ENCODE peak calls at places on chromosomes 12 and 14, in nine cellular contexts. O is endothelial cell of umbilical vein; C is transverse colon; W is HFF-Myc; T is CD8-positive, alpha-beta T cell; S is fibroblast of lung; V is HL-60; F is progenitor cell of endocrine pancreas; G is brain microvascular endothelial cell. L is an unnamed sample.

GRCh38 chr14:73394317-73394716 is 64.0 kb downstream of the NUMB start:
- DNase-seq in V (no peak), G (no peak), F (no peak), O (no peak), S (no peak), C (no peak), T (no peak), W (no peak), L (no peak)

GRCh38 chr12:70660620-70661219 is 23.5 kb upstream of the PTPRB start:
- DNase-seq in G (peak; percentile 94), S (peak; percentile 37), O (peak; percentile 57), V (no peak), W (peak; percentile 74), T (no peak), F (no peak), C (no peak), L (peak; percentile 59)

GRCh38 chr12:46219892-46220655 is 48.8 kb downstream of the SLC38A1 start:
- DNase-seq in F (no peak), C (peak; percentile 18), W (peak; percentile 35), S (peak; percentile 48), V (peak; percentile 25), G (peak; percentile 57), T (peak; percentile 68), O (peak; percentile 82), L (peak; percentile 36)

GRCh38 chr14:91963465-91963864 is 16.0 kb upstream of the FBLN5 start:
- DNase-seq in T (no peak), W (no peak), S (peak; percentile 90), O (no peak), G (peak; percentile 40), V (no peak), F (no peak), C (no peak), L (no peak)

GRCh38 chr12:22318122-22318737 is 16.3 kb downstream of the ST8SIA1 start:
- DNase-seq in V (peak; percentile 28), T (no peak), F (no peak), G (peak; percentile 40), S (no peak), C (no peak), O (no peak), W (no peak), L (no peak)

GRCh38 chr14:102708494-102708893 is 68.8 kb upstream of the TRAF3 start:
- DNase-seq in C (no peak), O (no peak), S (no peak), F (no peak), V (no peak), G (no peak), W (no peak), T (no peak), L (no peak)

GRCh38 chr12:53096089-53096741 is 1.3 kb upstream of the IGFBP6 start:
- DNase-seq in S (peak; percentile 79), V (no peak), O (no peak), F (no peak), C (peak; percentile 47), T (no peak), G (peak; percentile 10), W (no peak), L (peak; percentile 29)

GRCh38 chr14:90535556-90535930 is 138.7 kb downstream of the CALM1 start:
- DNase-seq in S (no peak), F (no peak), O (no peak), T (no peak), G (no peak), C (no peak), V (no peak), W (no peak), L (no peak)

GRCh38 chr14:100651999-100652508 is 64.8 kb upstream of the BEGAIN start:
- DNase-seq in T (no peak), F (no peak), V (no peak), S (peak; percentile 69), G (no peak), O (no peak), W (no peak), C (no peak), L (no peak)

GRCh38 chr14:47278233-47278842 is 397.1 kb downstream of the MDGA2 start:
- DNase-seq in S (peak; percentile 2), G (peak; percentile 45), F (peak; percentile 27), O (peak; percentile 64), C (peak; percentile 41), W (no peak), T (no peak), V (peak; percentile 49), L (no peak)

GRCh38 chr12:32501835-32502333 is 102.5 kb downstream of the FGD4 start:
- DNase-seq in W (peak; percentile 91), S (peak; percentile 91), G (peak; percentile 58), C (no peak), O (peak; percentile 59), F (peak; percentile 77), T (no peak), V (no peak), L (no peak)

GRCh38 chr12:107134558-107134957 is 41.2 kb upstream of the CRY1 start:
- DNase-seq in C (no peak), S (no peak), W (peak; percentile 6), T (no peak), O (no peak), F (no peak), V (peak; percentile 50), G (no peak), L (no peak)

GRCh38 chr12:133057446-133057845 is 20.1 kb downstream of the ZNF84 start:
- DNase-seq in O (no peak), V (no peak), G (no peak), S (peak; percentile 25), C (no peak), F (no peak), T (no peak), W (no peak), L (no peak)

GRCh38 chr14:73784065-73784987 is 67.3 kb upstream of the PTGR2 start:
- DNase-seq in T (no peak), V (peak; percentile 67), S (peak; percentile 71), C (no peak), F (no peak), G (no peak), W (no peak), O (no peak), L (no peak)

GRCh38 chr12:108691154-108691994 is 39.9 kb downstream of the CORO1C start:
- DNase-seq in F (peak; percentile 49), O (peak; percentile 99), G (peak; percentile 100), C (peak; percentile 90), S (peak; percentile 99), W (peak; percentile 99), V (peak; percentile 92), T (peak; percentile 51), L (peak; percentile 98)

GRCh38 chr14:64960762-64961276 is 11.3 kb downstream of the RAB15 start:
- DNase-seq in V (no peak), S (no peak), W (no peak), O (no peak), F (no peak), G (no peak), T (no peak), C (no peak), L (no peak)

GRCh38 chr12:541676-542289 is 82.0 kb downstream of the B4GALNT3 start:
- DNase-seq in G (no peak), C (no peak), S (no peak), W (no peak), F (no peak), V (no peak), T (no peak), O (no peak), L (no peak)

GRCh38 chr14:22333408-22334274 is 255.4 kb downstream of the DAD1 start:
- DNase-seq in O (peak; percentile 52), T (no peak), F (no peak), W (peak; percentile 16), S (peak; percentile 60), G (peak; percentile 71), C (peak; percentile 15), V (no peak), L (no peak)

GRCh38 chr14:60021619-60022018 is 70.1 kb upstream of the PCNX4 start:
- DNase-seq in S (no peak), F (no peak), C (no peak), G (no peak), W (no peak), T (no peak), O (no peak), V (no peak), L (no peak)

GRCh38 chr14:95620659-95621059 is 65.6 kb upstream of the TCL1B start:
- DNase-seq in G (no peak), W (no peak), O (no peak), F (no peak), S (no peak), V (no peak), T (no peak), C (no peak), L (no peak)

GRCh38 chr14:33120341-33120740 is 181.7 kb downstream of the NPAS3 start:
- DNase-seq in F (no peak), W (no peak), O (no peak), S (peak; percentile 42), C (no peak), T (no peak), V (no peak), G (peak; percentile 64), L (peak; percentile 19)

GRCh38 chr12:13102481-13103195 is 829 bp downstream of the GSG1 start:
- DNase-seq in S (peak; percentile 66), W (no peak), T (no peak), V (no peak), F (no peak), G (no peak), C (no peak), O (no peak), L (peak; percentile 63)

GRCh38 chr14:89336338-89336737 is 80.7 kb downstream of the FOXN3 start:
- DNase-seq in C (no peak), V (no peak), F (no peak), S (no peak), G (no peak), W (no peak), T (no peak), O (no peak), L (no peak)
- TF ChIP-seq CTCF in C (peak; percentile 11), V (no peak), F (no peak), S (no peak), G (no peak), W (no peak), T (no peak), O (no peak), L (no peak)

GRCh38 chr12:26001530-26001929 is 43.0 kb downstream of the RASSF8 start:
- DNase-seq in W (no peak), G (no peak), S (no peak), C (no peak), F (no peak), V (no peak), O (no peak), T (no peak), L (no peak)
- TF ChIP-seq CTCF in W (no peak), G (peak; percentile 19), S (no peak), C (no peak), F (no peak), V (no peak), O (no peak), T (no peak), L (no peak)

GRCh38 chr14:49206832-49207231 is 379.3 kb downstream of the RPS29 start:
- DNase-seq in T (no peak), F (no peak), G (no peak), W (no peak), C (no peak), O (no peak), V (no peak), S (peak; percentile 8), L (no peak)
- TF ChIP-seq CTCF in T (no peak), F (no peak), G (no peak), W (no peak), C (no peak), O (no peak), V (no peak), S (no peak), L (no peak)

GRCh38 chr12:55516391-55516790 is 24.2 kb downstream of the OR6C68 start:
- DNase-seq in G (no peak), C (no peak), S (no peak), F (no peak), O (no peak), W (no peak), V (peak; percentile 53), T (no peak), L (no peak)

GRCh38 chr12:55515696-55516095 is 23.5 kb downstream of the OR6C68 start:
- DNase-seq in S (no peak), V (no peak), C (no peak), G (no peak), T (no peak), O (no peak), F (no peak), W (no peak), L (no peak)
- TF ChIP-seq CTCF in S (no peak), V (peak; percentile 5), C (no peak), G (peak; percentile 3), T (no peak), O (no peak), F (no peak), W (no peak), L (no peak)

L was measured in AG04449.